ENCODE peak calls at places on chromosomes 13 and 19, in eight cellular contexts. U is CD4-positive, alpha-beta T cell; G is activated B cell treated with CpG ODN at 0.5 μM for 24 hours; E is hepatocyte; T is brain microvascular endothelial cell; N is AG04449; H is progenitor cell of endocrine pancreas; B is CD8-positive, alpha-beta T cell. L is an unnamed sample.

GRCh38 chr19:17488593-17489391 is 18.5 kb downstream of the SLC27A1 start:
- DNase-seq in E (peak; percentile 95), T (no peak), B (peak; percentile 54), H (peak; percentile 83), G (peak; percentile 44), N (no peak), U (peak; percentile 66), L (no peak)

GRCh38 chr19:56107626-56108351 is 13.3 kb downstream of the ZNF787 start:
- DNase-seq in B (no peak), H (no peak), T (no peak), N (no peak), G (no peak), E (no peak), U (no peak), L (no peak)

GRCh38 chr19:33171916-33172359 is 22.2 kb upstream of the LRP3 start:
- DNase-seq in U (no peak), N (no peak), G (no peak), E (no peak), H (no peak), T (no peak), B (no peak), L (no peak)

GRCh38 chr13:30002577-30002976 is 152.2 kb upstream of the UBL3 start:
- DNase-seq in T (peak; percentile 12), H (no peak), G (no peak), U (no peak), N (peak; percentile 28), E (no peak), B (no peak), L (no peak)

GRCh38 chr13:94660695-94661324 is 51.5 kb downstream of the SOX21 start:
- DNase-seq in B (no peak), H (no peak), T (peak; percentile 27), G (no peak), N (no peak), U (no peak), E (no peak), L (no peak)

GRCh38 chr19:47389150-47389556 is 30.2 kb downstream of the MEIS3 start:
- DNase-seq in G (no peak), N (no peak), B (no peak), E (no peak), T (no peak), H (no peak), U (no peak), L (peak; percentile 94)

GRCh38 chr19:10292206-10292788 is 2.5 kb downstream of the ICAM5 start:
- DNase-seq in B (peak; percentile 41), U (no peak), G (peak; percentile 50), N (no peak), T (no peak), H (peak; percentile 60), E (peak; percentile 89), L (no peak)

GRCh38 chr13:111341886-111342285 is 21.4 kb downstream of the TEX29 start:
- DNase-seq in E (no peak), T (no peak), H (no peak), B (no peak), G (no peak), U (no peak), N (no peak), L (no peak)

GRCh38 chr19:485583-486236 is 10.6 kb upstream of the MADCAM1 start:
- DNase-seq in U (no peak), T (no peak), G (no peak), H (no peak), E (peak; percentile 74), N (no peak), B (no peak), L (no peak)

GRCh38 chr19:2691951-2692350 is 10.5 kb downstream of the GNG7 start:
- DNase-seq in E (no peak), B (no peak), H (no peak), U (no peak), T (no peak), N (no peak), G (no peak), L (no peak)

GRCh38 chr13:80083516-80084085 is 257.3 kb downstream of the SPRY2 start:
- DNase-seq in B (no peak), H (no peak), U (no peak), E (no peak), G (no peak), N (peak; percentile 26), T (no peak), L (no peak)

GRCh38 chr13:24184855-24185254 is 24.3 kb downstream of the SPATA13 start:
- DNase-seq in B (no peak), T (no peak), G (no peak), U (no peak), H (no peak), N (no peak), E (no peak), L (no peak)

GRCh38 chr19:58252102-58252685 is 23.5 kb downstream of the ZNF544 start:
- DNase-seq in H (no peak), U (no peak), N (no peak), E (no peak), B (no peak), G (no peak), T (no peak), L (no peak)

GRCh38 chr19:12788682-12789097 is 2.6 kb upstream of the JUNB start:
- DNase-seq in H (no peak), G (peak; percentile 67), U (no peak), E (peak; percentile 91), B (no peak), T (peak; percentile 67), N (no peak), L (no peak)

GRCh38 chr19:7637374-7638256 is 705 bp downstream of the STXBP2 start:
- DNase-seq in U (no peak), N (no peak), B (no peak), T (no peak), H (no peak), G (no peak), E (peak; percentile 76), L (peak; percentile 64)

GRCh38 chr13:38630780-38631179 is 56.1 kb upstream of the FREM2 start:
- DNase-seq in E (no peak), H (no peak), U (no peak), G (no peak), T (peak; percentile 18), N (no peak), B (no peak), L (no peak)

GRCh38 chr19:47093841-47094240 is 19.7 kb downstream of the ZC3H4 start:
- DNase-seq in H (no peak), T (no peak), U (no peak), E (no peak), G (no peak), N (no peak), B (no peak), L (no peak)

GRCh38 chr13:41802684-41803554 is 158.0 kb downstream of the VWA8 start:
- DNase-seq in B (no peak), G (no peak), E (no peak), N (peak; percentile 19), U (no peak), H (no peak), T (peak; percentile 85), L (no peak)

GRCh38 chr19:48637948-48638830 is 1.0 kb upstream of the DBP start:
- DNase-seq in H (peak; percentile 62), E (peak; percentile 95), B (peak; percentile 75), G (peak; percentile 66), T (peak; percentile 83), N (peak; percentile 84), U (peak; percentile 72), L (peak; percentile 88)
- TF ChIP-seq CTCF in H (peak; percentile 24), E (peak; percentile 25), B (no peak), G (no peak), T (peak; percentile 17), N (peak; percentile 17), U (peak; percentile 19), L (no peak)

DNA sequence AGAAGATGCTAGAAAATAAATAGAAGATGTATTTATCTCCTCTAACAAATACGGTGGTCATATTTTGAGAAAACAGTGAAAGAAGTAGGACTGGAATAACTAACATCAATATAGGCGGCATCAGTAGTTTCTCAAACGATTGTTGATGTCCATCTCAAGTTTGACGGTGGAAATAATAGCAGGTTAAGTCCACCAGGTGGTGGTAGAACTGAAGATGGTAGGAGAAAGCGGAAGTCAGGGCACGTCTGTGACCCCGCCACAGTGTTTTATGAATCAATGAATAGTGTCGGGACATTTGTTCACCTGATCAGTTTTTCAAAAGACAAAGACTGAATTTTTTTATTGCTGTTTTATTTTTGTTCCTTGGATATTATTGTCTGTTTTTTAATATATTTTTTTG is 706.4 kb upstream of the SLC10A2 start:
- DNase-seq in G (no peak), N (no peak), E (no peak), H (no peak), U (no peak), B (no peak), T (no peak), L (peak; percentile 55)
- TF ChIP-seq CTCF in G (no peak), N (no peak), E (no peak), H (peak; percentile 17), U (peak; percentile 12), B (no peak), T (peak; percentile 23), L (no peak)

DNA sequence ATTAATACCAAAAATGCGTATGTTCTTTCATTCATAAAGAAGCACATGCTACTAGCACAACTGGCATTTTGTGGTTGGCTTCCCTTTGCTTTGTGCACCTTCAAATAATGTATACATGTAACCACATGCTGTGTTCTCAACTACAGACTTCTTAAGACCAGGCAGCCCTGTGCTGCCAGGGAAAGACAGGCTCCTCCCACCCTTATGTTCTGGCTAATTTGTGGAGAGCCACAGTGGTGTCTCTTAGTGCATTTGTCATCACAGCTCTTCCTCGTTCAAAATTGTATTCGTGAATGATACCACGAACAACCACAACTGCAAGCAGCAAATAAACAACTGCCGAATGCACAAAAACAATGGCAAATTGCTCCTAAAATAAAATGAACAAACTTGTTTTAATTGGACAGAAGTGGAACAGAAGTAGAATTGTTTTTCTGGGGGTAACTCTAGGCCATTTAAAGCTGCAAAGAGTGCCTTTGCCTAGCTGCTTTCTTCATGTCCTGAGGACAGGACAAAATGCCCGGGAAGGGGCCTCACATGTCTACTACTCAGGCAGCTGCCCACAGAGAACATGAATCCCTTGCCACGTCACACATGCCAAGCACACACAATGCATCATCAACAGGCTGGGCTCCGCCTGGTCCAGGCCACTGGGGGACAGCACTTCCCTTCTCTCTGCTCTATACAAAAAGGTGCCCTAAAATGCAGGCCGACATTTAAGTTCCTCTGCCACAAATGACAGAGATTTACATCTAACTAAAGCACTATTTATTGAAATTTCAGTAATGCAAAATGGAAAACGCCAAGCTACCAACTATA is 21.7 kb downstream of the IRS2 start:
- DNase-seq in G (no peak), H (no peak), E (no peak), U (no peak), B (no peak), T (no peak), N (no peak), L (no peak)
- TF ChIP-seq CTCF in G (no peak), H (no peak), E (no peak), U (peak; percentile 29), B (no peak), T (peak; percentile 62), N (peak; percentile 19), L (peak; percentile 11)

DNA sequence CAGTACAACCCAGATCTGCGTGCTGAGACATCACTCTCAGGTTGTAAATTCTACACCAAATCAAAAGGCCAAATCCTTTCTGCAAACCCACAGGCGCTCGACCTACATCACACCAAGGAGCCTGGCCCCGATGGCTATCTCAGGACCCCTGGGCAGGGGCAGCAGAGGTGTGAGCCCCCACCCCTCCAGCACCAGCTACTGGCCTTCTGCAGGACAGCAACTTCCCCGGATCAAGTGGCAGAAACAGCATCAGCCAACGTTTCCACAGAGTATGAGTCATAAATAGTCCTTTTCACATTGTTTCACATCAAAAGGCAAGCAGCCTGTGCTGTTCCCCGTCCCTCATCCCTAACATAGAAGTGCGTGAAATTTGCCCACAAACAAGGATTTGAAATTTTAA is 276.1 kb downstream of the ZNF536 start:
- DNase-seq in U (no peak), B (no peak), N (no peak), E (no peak), G (no peak), H (no peak), T (no peak), L (no peak)
- TF ChIP-seq CTCF in U (no peak), B (no peak), N (no peak), E (peak; percentile 13), G (no peak), H (peak; percentile 11), T (peak; percentile 17), L (no peak)

L was measured in HL-60.